ENCODE peak calls at places on chromosomes 16 and 17, in four cellular contexts. P is Panc1, Q is tibial artery, E is prostate gland. G is an unnamed sample. For H3K27me3, the result is how much of the 10 kb centered on the place peaks cover.

GRCh38 chr17:78735832-78736525 is 46.1 kb downstream of the CYTH1 start:
- DNase-seq in Q (no peak), E (peak), P (no peak), G (peak)

GRCh38 chr17:8698142-8699050 is 46.2 kb downstream of the CCDC42 start:
- DNase-seq in Q (peak), E (peak), P (no peak), G (no peak)

GRCh38 chr16:81790772-81791171 is 11.7 kb downstream of the PLCG2 start:
- DNase-seq in Q (no peak), P (no peak), E (no peak), G (no peak)

GRCh38 chr16:86490859-86491642 is 19.3 kb upstream of the FOXF1 start:
- DNase-seq in E (no peak), Q (no peak), P (no peak), G (no peak)

GRCh38 chr16:83206426-83206825 is 579.7 kb downstream of the CDH13 start:
- DNase-seq in Q (no peak), P (no peak), E (no peak), G (no peak)

GRCh38 chr17:1110844-1111598 is 68.8 kb downstream of the ABR start:
- DNase-seq in Q (peak), E (no peak), P (peak), G (no peak)

GRCh38 chr16:3182608-3183444 is 5.2 kb upstream of the OR1F1 start:
- DNase-seq in P (no peak), E (no peak), Q (no peak), G (peak)

GRCh38 chr17:13569740-13570137 is 32.0 kb downstream of the HS3ST3A1 start:
- DNase-seq in P (no peak), Q (no peak), E (no peak), G (no peak)

GRCh38 chr16:22240023-22240697 is 34.1 kb downstream of the EEF2K start:
- DNase-seq in Q (no peak), E (peak), P (no peak), G (no peak)

GRCh38 chr16:11494433-11494832 is 92.3 kb downstream of the LITAF start:
- DNase-seq in Q (no peak), P (no peak), E (no peak), G (no peak)

GRCh38 chr17:73644145-73645049 is at the start of gene SDK2:
- DNase-seq in Q (no peak), P (no peak), E (peak), G (no peak)

GRCh38 chr17:83062011-83062817 is 17.2 kb upstream of the METRNL start:
- DNase-seq in P (no peak), Q (peak), E (no peak), G (no peak)

GRCh38 chr16:71895679-71896385 is 501 bp downstream of the IST1 start:
- DNase-seq in Q (no peak), E (peak), P (no peak), G (no peak)

DNA sequence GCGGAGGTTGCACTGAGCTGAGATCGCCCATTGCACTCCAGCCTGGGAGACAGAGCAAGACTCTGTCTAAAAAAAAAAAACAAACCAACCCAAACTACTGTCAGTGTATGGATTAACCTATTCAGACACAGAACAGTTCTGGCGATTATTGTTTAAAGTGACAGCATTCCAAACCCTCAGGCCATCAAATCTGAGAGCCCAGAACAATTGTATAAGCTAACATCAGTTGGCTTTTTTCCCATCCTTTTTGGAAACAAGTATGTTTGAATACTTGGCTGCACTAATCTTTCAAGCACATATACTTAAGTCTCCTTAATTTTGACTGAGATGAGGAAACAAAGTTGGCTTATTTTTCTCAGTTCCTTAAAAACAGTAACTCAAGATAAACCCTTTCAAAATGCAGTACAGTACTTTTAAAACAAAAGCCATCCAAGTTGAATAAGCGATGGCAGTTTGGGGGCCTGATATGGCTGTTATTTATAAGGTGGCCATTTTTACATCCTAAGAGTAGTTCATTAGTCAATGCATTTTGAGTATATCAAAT is 1.4 kb downstream of the ZSWIM7 start:
- DNase-seq in Q (no peak), P (no peak), E (no peak), G (no peak)
- H3K4me3 ChIP-seq in Q (peak), P (peak), E (no peak), G (no peak)

GRCh38 chr16:73071131-73071940 is 23.4 kb upstream of the ZFHX3 start:
- DNase-seq in E (no peak), P (no peak), Q (peak), G (no peak)
- H3K27ac ChIP-seq in E (peak), P (no peak), Q (peak), G (no peak)

GRCh38 chr16:67000384-67001158 is 12.2 kb downstream of the CES4A start:
- DNase-seq in Q (peak), E (peak), P (no peak), G (peak)
- H3K27me3 ChIP-seq in Q (under half), E (under half), P (under half), G (under half)

GRCh38 chr17:76356803-76357456 is 3.2 kb upstream of the PRPSAP1 start:
- DNase-seq in P (no peak), Q (no peak), E (no peak), G (no peak)

GRCh38 chr17:76353004-76353598 is 615 bp downstream of the PRPSAP1 start:
- DNase-seq in P (no peak), E (peak), Q (peak), G (peak)

GRCh38 chr17:76354317-76354729 is 607 bp upstream of the PRPSAP1 start:
- DNase-seq in P (no peak), E (no peak), Q (no peak), G (no peak)

GRCh38 chr17:76353599-76354316 is at the start of gene PRPSAP1:
- DNase-seq in P (peak), Q (peak), E (peak), G (peak)

DNA sequence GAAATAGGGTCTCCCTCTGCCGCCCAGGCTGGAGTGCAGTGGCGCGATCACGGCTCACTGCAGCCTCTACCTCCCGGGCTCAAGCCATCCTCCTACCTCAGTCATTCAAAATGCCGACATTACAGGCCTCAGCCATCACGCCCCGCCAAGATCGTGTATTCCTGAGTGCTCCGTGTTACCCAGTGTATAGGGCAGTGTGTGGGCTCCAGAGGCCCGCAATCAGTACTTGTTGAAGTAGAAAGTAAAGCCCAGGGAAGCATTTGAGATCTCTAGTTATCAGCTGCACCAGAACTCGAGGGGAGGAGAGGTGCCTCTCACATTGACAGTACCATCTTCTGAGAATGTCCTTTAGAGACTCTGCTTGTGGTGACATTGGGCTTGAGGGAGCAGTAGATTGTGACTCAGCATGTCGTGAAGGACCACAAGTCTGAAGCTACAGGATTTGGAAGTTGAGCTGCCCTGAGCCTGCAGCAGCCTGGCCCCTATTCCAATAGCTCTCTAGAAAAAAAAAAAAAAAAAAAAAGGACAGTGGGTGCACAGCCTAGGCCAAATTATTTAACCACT is 1.1 kb upstream of the PRPSAP1 start:
- DNase-seq in P (no peak), Q (no peak), E (no peak), G (no peak)
- H3K4me3 ChIP-seq in P (peak), Q (no peak), E (no peak), G (no peak)

DNA sequence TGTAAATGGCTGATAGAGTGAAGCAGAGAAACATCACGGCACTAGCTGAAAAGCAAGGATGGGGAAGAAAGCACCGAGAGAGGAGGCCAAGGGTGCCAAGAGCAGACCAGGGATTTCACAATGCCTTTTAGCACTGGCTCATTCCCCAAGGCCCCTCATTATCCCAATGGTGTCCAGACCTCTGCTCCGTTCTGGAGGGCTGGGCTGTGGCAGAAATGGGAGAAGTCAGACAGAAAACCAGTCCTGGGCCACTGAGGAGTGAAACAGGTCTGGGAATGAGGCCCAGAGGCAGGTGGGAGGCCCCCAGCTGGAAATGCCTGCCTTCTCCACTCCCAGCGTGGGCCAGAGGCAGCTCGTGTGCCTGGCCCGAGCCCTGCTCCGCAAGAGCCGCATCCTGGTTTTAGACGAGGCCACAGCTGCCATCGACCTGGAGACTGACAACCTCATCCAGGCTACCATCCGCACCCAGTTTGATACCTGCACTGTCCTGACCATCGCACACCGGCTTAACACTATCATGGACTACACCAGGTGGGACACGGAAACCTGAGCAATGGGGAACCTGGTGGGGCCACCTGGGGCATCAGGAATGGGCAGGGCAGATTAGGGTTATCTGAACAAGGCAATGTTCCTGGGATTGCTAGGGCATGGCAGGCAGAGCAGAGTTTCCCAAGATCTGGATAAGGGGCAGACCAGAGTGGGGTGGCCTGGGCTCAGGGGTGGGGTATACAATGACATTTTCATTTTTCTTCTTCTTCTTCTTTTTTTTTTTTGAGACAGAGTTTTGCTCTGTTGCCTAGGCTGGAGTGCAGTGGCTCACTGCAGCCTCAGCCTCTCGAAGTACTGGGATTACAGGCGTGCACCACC is 20.3 kb downstream of the ANKRD40 start:
- DNase-seq in E (no peak), Q (peak), P (no peak), G (no peak)
- H3K27ac ChIP-seq in E (peak), Q (peak), P (peak), G (no peak)

G was measured in CD8-positive, alpha-beta memory T cell.